ENCODE peak calls at places on chromosomes 7 and 10, in four cellular contexts. One of them, this sample, is unnamed.
A peak's percentile ranks its signal among the peaks of the same experiment; 100 is the strongest.

GRCh38 chr7:148878317-148878716 is 5.8 kb downstream of the EZH2 start:
- DNase-seq in esophagus squamous epithelium: no peak
- DNase-seq in A549: no peak
- DNase-seq in osteoblast: no peak
- DNase-seq in this sample: no peak

GRCh38 chr10:69638642-69639041 is 8.6 kb downstream of the FAM241B start:
- DNase-seq in esophagus squamous epithelium: no peak
- DNase-seq in osteoblast: no peak
- DNase-seq in A549: no peak
- DNase-seq in this sample: no peak

GRCh38 chr7:8037151-8037550 is 68.6 kb downstream of the GLCCI1 start:
- DNase-seq in A549: no peak
- DNase-seq in esophagus squamous epithelium: no peak
- DNase-seq in osteoblast: no peak
- DNase-seq in this sample: no peak

GRCh38 chr10:47340613-47341170 is 7.5 kb upstream of the RBP3 start:
- DNase-seq in esophagus squamous epithelium: no peak
- DNase-seq in A549: peak; percentile 87
- DNase-seq in osteoblast: peak; percentile 87
- DNase-seq in this sample: peak; percentile 52

GRCh38 chr10:4281207-4281825 is 496.3 kb upstream of the KLF6 start:
- DNase-seq in A549: no peak
- DNase-seq in esophagus squamous epithelium: no peak
- DNase-seq in osteoblast: no peak
- DNase-seq in this sample: peak; percentile 53

GRCh38 chr10:67697646-67698245 is 1.8 kb upstream of the CTNNA3 start:
- DNase-seq in esophagus squamous epithelium: no peak
- DNase-seq in osteoblast: no peak
- DNase-seq in A549: peak; percentile 58
- DNase-seq in this sample: peak; percentile 69

GRCh38 chr7:90648834-90649233 is 52.7 kb downstream of the CDK14 start:
- DNase-seq in esophagus squamous epithelium: no peak
- DNase-seq in osteoblast: peak; percentile 43
- DNase-seq in A549: no peak
- DNase-seq in this sample: peak; percentile 80

GRCh38 chr10:102712843-102713242 is 1.4 kb downstream of the ARL3 start:
- DNase-seq in A549: no peak
- DNase-seq in osteoblast: no peak
- DNase-seq in esophagus squamous epithelium: no peak
- DNase-seq in this sample: no peak

GRCh38 chr7:122844191-122844988 is 41.9 kb downstream of the CADPS2 start:
- DNase-seq in A549: no peak
- DNase-seq in esophagus squamous epithelium: no peak
- DNase-seq in osteoblast: no peak
- DNase-seq in this sample: no peak

GRCh38 chr7:74183653-74184450 is 9.7 kb downstream of the EIF4H start:
- DNase-seq in esophagus squamous epithelium: no peak
- DNase-seq in osteoblast: peak; percentile 65
- DNase-seq in A549: peak; percentile 41
- DNase-seq in this sample: no peak

GRCh38 chr10:44933451-44933850 is 22.3 kb downstream of the TMEM72 start:
- DNase-seq in A549: no peak
- DNase-seq in osteoblast: no peak
- DNase-seq in esophagus squamous epithelium: no peak
- DNase-seq in this sample: no peak

GRCh38 chr10:124955243-124955642 is 13.3 kb downstream of the ZRANB1 start:
- DNase-seq in osteoblast: no peak
- DNase-seq in A549: no peak
- DNase-seq in esophagus squamous epithelium: no peak
- DNase-seq in this sample: no peak

GRCh38 chr7:120055300-120055699 is 217.7 kb upstream of the KCND2 start:
- DNase-seq in A549: no peak
- DNase-seq in osteoblast: no peak
- DNase-seq in esophagus squamous epithelium: no peak
- DNase-seq in this sample: peak; percentile 64

GRCh38 chr10:128000660-128001059 is 93.8 kb downstream of the PTPRE start:
- DNase-seq in esophagus squamous epithelium: no peak
- DNase-seq in A549: no peak
- DNase-seq in osteoblast: no peak
- DNase-seq in this sample: peak; percentile 49

GRCh38 chr7:69412331-69413146 is 185.7 kb upstream of the AUTS2 start:
- DNase-seq in osteoblast: no peak
- DNase-seq in esophagus squamous epithelium: no peak
- DNase-seq in A549: peak; percentile 96
- DNase-seq in this sample: no peak

GRCh38 chr10:24209946-24210491 is 1.1 kb downstream of the KIAA1217 start:
- DNase-seq in osteoblast: peak; percentile 81
- DNase-seq in esophagus squamous epithelium: no peak
- DNase-seq in A549: peak; percentile 14
- DNase-seq in this sample: peak; percentile 71

GRCh38 chr10:71331736-71332135 is 12.7 kb downstream of the SLC29A3 start:
- DNase-seq in esophagus squamous epithelium: no peak
- DNase-seq in osteoblast: no peak
- DNase-seq in A549: no peak
- DNase-seq in this sample: no peak

GRCh38 chr10:110208614-110209398 is 1.4 kb downstream of the MXI1 start:
- DNase-seq in osteoblast: peak; percentile 89
- DNase-seq in A549: peak; percentile 57
- DNase-seq in esophagus squamous epithelium: no peak
- DNase-seq in this sample: peak; percentile 33

GRCh38 chr7:70612811-70613210 is 519.1 kb upstream of the GALNT17 start:
- DNase-seq in esophagus squamous epithelium: no peak
- DNase-seq in osteoblast: no peak
- DNase-seq in A549: no peak
- DNase-seq in this sample: no peak

GRCh38 chr10:60955957-60956425 is 12.0 kb upstream of the RHOBTB1 start:
- DNase-seq in A549: peak; percentile 10
- DNase-seq in osteoblast: no peak
- DNase-seq in esophagus squamous epithelium: no peak
- DNase-seq in this sample: peak; percentile 78

GRCh38 chr7:143217806-143218205 is 4.0 kb upstream of the TAS2R40 start:
- DNase-seq in osteoblast: no peak
- DNase-seq in A549: no peak
- DNase-seq in esophagus squamous epithelium: no peak
- DNase-seq in this sample: no peak

GRCh38 chr7:155556725-155557124 is 10.4 kb upstream of the CNPY1 start:
- DNase-seq in A549: no peak
- DNase-seq in esophagus squamous epithelium: no peak
- DNase-seq in osteoblast: no peak
- DNase-seq in this sample: no peak

GRCh38 chr7:21828846-21829245 is 116.9 kb downstream of the CDCA7L start:
- DNase-seq in A549: no peak
- DNase-seq in esophagus squamous epithelium: no peak
- DNase-seq in osteoblast: no peak
- DNase-seq in this sample: no peak

GRCh38 chr7:149692557-149692982 is 80.8 kb downstream of the ZNF467 start:
- DNase-seq in osteoblast: peak; percentile 38
- DNase-seq in A549: no peak
- DNase-seq in esophagus squamous epithelium: no peak
- DNase-seq in this sample: no peak

GRCh38 chr10:103758294-103758681 is 97.1 kb downstream of the SH3PXD2A start:
- DNase-seq in esophagus squamous epithelium: no peak
- DNase-seq in A549: peak; percentile 79
- DNase-seq in osteoblast: no peak
- DNase-seq in this sample: peak; percentile 67

GRCh38 chr10:132107947-132108877 is 42.5 kb downstream of the JAKMIP3 start:
- DNase-seq in osteoblast: peak; percentile 8
- DNase-seq in esophagus squamous epithelium: no peak
- DNase-seq in A549: no peak
- DNase-seq in this sample: no peak

GRCh38 chr10:132630666-132631347 is 93.2 kb downstream of the INPP5A start:
- DNase-seq in osteoblast: peak; percentile 69
- DNase-seq in A549: no peak
- DNase-seq in esophagus squamous epithelium: no peak
- DNase-seq in this sample: no peak

GRCh38 chr10:77463967-77464745 is 173.5 kb downstream of the KCNMA1 start:
- DNase-seq in A549: no peak
- DNase-seq in esophagus squamous epithelium: no peak
- DNase-seq in osteoblast: peak; percentile 79
- DNase-seq in this sample: peak; percentile 49

GRCh38 chr10:55500931-55501559 is 700.0 kb upstream of the PCDH15 start:
- DNase-seq in osteoblast: no peak
- DNase-seq in A549: no peak
- DNase-seq in esophagus squamous epithelium: no peak
- DNase-seq in this sample: peak; percentile 19

GRCh38 chr10:81696609-81697388 is 178.2 kb upstream of the NRG3 start:
- DNase-seq in esophagus squamous epithelium: no peak
- DNase-seq in A549: no peak
- DNase-seq in osteoblast: no peak
- DNase-seq in this sample: no peak

GRCh38 chr7:23244335-23244635 is 2.3 kb upstream of the GPNMB start:
- DNase-seq in esophagus squamous epithelium: no peak
- DNase-seq in A549: no peak
- DNase-seq in osteoblast: no peak
- DNase-seq in this sample: no peak

GRCh38 chr7:23246540-23246939 is at the start of gene GPNMB:
- DNase-seq in A549: no peak
- DNase-seq in esophagus squamous epithelium: no peak
- DNase-seq in osteoblast: peak; percentile 93
- DNase-seq in this sample: peak; percentile 52

GRCh38 chr7:23249486-23249885 is 2.9 kb downstream of the GPNMB start:
- DNase-seq in esophagus squamous epithelium: no peak
- DNase-seq in osteoblast: no peak
- DNase-seq in A549: no peak
- DNase-seq in this sample: no peak

GRCh38 chr7:23247101-23247601 is 576 bp downstream of the GPNMB start:
- DNase-seq in osteoblast: peak; percentile 75
- DNase-seq in esophagus squamous epithelium: no peak
- DNase-seq in A549: no peak
- DNase-seq in this sample: no peak

DNA sequence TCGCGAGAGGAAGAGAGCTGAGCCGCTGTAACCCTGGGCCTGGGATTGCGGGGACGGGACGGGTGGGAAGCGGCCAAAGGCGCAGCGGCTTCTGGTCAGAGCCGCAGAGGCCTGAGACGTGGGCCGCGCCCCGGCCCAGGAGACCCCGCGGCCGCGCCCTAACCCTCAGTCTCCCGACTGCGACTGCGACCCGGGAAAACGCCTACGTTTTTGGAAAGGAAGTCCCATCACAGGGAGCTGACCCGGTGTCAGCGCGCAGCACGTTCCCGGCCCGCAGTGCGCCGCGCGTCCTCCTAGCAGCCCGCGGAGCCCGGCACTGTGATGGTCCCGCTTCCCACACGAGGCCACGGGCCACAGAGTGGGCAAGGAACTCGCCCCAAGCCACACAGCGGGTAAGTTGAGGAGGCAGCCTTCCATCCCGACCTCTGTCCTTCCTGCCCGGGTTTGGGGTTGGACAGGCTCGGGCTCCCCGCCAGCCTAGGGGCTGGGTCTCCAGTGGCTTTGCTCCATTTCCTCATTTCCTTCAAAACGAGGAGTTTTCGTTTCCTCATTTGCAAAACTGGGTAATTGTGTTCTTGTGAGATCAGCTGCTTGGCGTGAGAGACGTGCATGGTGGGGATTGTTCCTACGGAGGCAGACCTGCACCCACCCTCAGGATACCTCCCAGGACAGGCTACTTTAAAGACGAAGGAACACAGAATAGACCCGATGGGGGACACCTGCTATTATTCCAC is 1.2 kb downstream of the GPNMB start:
- DNase-seq in A549: no peak
- DNase-seq in esophagus squamous epithelium: no peak
- DNase-seq in osteoblast: peak; percentile 73
- DNase-seq in this sample: no peak
- H3K4me3 ChIP-seq in A549: no peak overlapping the region
- H3K4me3 ChIP-seq in esophagus squamous epithelium: peak overlapping the region; percentile 44
- H3K4me3 ChIP-seq in osteoblast: peak overlapping the region; percentile 76
- H3K4me3 ChIP-seq in this sample: peak overlapping the region; percentile 17

DNA sequence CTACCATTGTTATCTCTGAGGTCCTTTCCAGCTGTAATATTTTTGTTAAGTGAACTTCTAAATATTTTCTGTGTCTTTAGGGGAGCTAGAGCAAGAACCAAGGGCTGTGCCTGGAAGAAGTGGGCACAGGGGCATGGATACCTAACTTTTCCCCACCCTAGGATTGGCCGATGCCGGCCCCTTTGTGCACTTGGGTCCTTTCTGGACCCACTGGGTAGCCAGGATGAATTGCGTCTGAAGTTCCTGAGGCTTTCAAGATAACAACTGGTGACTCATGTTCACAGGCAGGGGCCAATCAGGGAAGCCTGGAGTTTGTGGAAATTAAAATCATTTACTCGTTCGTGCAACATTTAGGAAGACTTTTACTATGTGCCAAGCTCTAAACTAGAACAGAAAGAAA is 758 bp downstream of the DPCD start:
- DNase-seq in osteoblast: peak; percentile 93
- DNase-seq in esophagus squamous epithelium: no peak
- DNase-seq in A549: peak; percentile 39
- DNase-seq in this sample: peak; percentile 27
- H3K4me3 ChIP-seq in osteoblast: peak overlapping the region; percentile 95
- H3K4me3 ChIP-seq in esophagus squamous epithelium: peak overlapping the region; percentile 96
- H3K4me3 ChIP-seq in A549: peak overlapping the region; percentile 69
- H3K4me3 ChIP-seq in this sample: peak overlapping the region; percentile 96

GRCh38 chr7:110784749-110785148 is 306.2 kb upstream of the LRRN3 start:
- DNase-seq in esophagus squamous epithelium: no peak
- DNase-seq in osteoblast: no peak
- DNase-seq in A549: no peak
- DNase-seq in this sample: no peak
- H3K4me3 ChIP-seq in esophagus squamous epithelium: no peak overlapping the region
- H3K4me3 ChIP-seq in osteoblast: no peak overlapping the region
- H3K4me3 ChIP-seq in A549: no peak overlapping the region
- H3K4me3 ChIP-seq in this sample: no peak overlapping the region

GRCh38 chr10:92757066-92757716 is 67.4 kb downstream of the HHEX start:
- DNase-seq in A549: peak; percentile 46
- DNase-seq in esophagus squamous epithelium: peak; percentile 43
- DNase-seq in osteoblast: peak; percentile 69
- DNase-seq in this sample: peak; percentile 71

GRCh38 chr10:92756233-92757065 is 66.7 kb downstream of the HHEX start:
- DNase-seq in osteoblast: no peak
- DNase-seq in esophagus squamous epithelium: no peak
- DNase-seq in A549: no peak
- DNase-seq in this sample: no peak

GRCh38 chr10:92758594-92758993 is 68.8 kb downstream of the HHEX start:
- DNase-seq in A549: no peak
- DNase-seq in osteoblast: no peak
- DNase-seq in esophagus squamous epithelium: no peak
- DNase-seq in this sample: no peak

GRCh38 chr10:92755725-92756124 is 66.0 kb downstream of the HHEX start:
- DNase-seq in esophagus squamous epithelium: no peak
- DNase-seq in A549: no peak
- DNase-seq in osteoblast: no peak
- DNase-seq in this sample: no peak

GRCh38 chr10:92757720-92758119 is 68.0 kb downstream of the HHEX start:
- DNase-seq in osteoblast: peak; percentile 37
- DNase-seq in esophagus squamous epithelium: no peak
- DNase-seq in A549: no peak
- DNase-seq in this sample: no peak
- H3K4me3 ChIP-seq in osteoblast: no peak overlapping the region
- H3K4me3 ChIP-seq in esophagus squamous epithelium: no peak overlapping the region
- H3K4me3 ChIP-seq in A549: no peak overlapping the region
- H3K4me3 ChIP-seq in this sample: no peak overlapping the region

GRCh38 chr10:11685787-11686218 is 56.4 kb upstream of the ECHDC3 start:
- DNase-seq in esophagus squamous epithelium: peak; percentile 25
- DNase-seq in A549: no peak
- DNase-seq in osteoblast: no peak
- DNase-seq in this sample: peak; percentile 59
- H3K4me3 ChIP-seq in esophagus squamous epithelium: no peak overlapping the region
- H3K4me3 ChIP-seq in A549: no peak overlapping the region
- H3K4me3 ChIP-seq in osteoblast: peak overlapping the region; percentile 1
- H3K4me3 ChIP-seq in this sample: no peak overlapping the region